ENCODE peak calls at places on chromosomes 7 and 10, in nine cellular contexts. X, F, W, H, Z, C, T, M and J are unnamed samples. For H3K9me3 and H3K4me1, the result is how much of the 10 kb centered on the place peaks cover.

GRCh38 chr10:1660815-1661214 is 76.5 kb downstream of the ADARB2 start:
- DNase-seq in X (no peak), F (no peak), W (no peak), H (no peak), Z (no peak), C (no peak), T (no peak), M (no peak), J (no peak)

GRCh38 chr7:129041142-129041928 is 13.6 kb downstream of the TNPO3 start:
- DNase-seq in X (no peak), F (peak), W (no peak), H (no peak), Z (no peak), C (no peak), T (no peak), M (no peak), J (no peak)

GRCh38 chr10:16905304-16905703 is 88.1 kb upstream of the RSU1 start:
- DNase-seq in X (no peak), F (peak), W (no peak), H (no peak), Z (no peak), C (no peak), T (no peak), M (no peak), J (peak)

GRCh38 chr7:28939367-28939766 is 18.8 kb downstream of the TRIL start:
- DNase-seq in X (no peak), F (no peak), W (no peak), H (no peak), Z (no peak), C (no peak), T (no peak), M (no peak), J (no peak)

GRCh38 chr10:100670828-100671479 is 74.4 kb upstream of the PAX2 start:
- DNase-seq in X (peak), F (no peak), W (peak), H (peak), Z (no peak), C (no peak), T (peak), M (peak), J (no peak)

GRCh38 chr7:71636329-71636728 is 504.4 kb downstream of the GALNT17 start:
- DNase-seq in X (no peak), F (peak), W (no peak), H (no peak), Z (no peak), C (no peak), T (no peak), M (peak), J (no peak)

GRCh38 chr7:73704640-73705550 is 14.6 kb downstream of the STX1A start:
- DNase-seq in X (no peak), F (peak), W (no peak), H (no peak), Z (peak), C (peak), T (peak), M (peak), J (peak)

GRCh38 chr10:108204528-108205313 is 1040.2 kb upstream of the SORCS1 start:
- DNase-seq in X (no peak), F (peak), W (no peak), H (no peak), Z (no peak), C (no peak), T (no peak), M (peak), J (no peak)

GRCh38 chr7:128210590-128211570 is 30.2 kb upstream of the LEP start:
- DNase-seq in X (no peak), F (no peak), W (no peak), H (no peak), Z (no peak), C (no peak), T (no peak), M (no peak), J (no peak)

GRCh38 chr7:129574487-129574886 is 37.0 kb upstream of the NRF1 start:
- DNase-seq in X (no peak), F (peak), W (no peak), H (no peak), Z (peak), C (no peak), T (no peak), M (no peak), J (no peak)

GRCh38 chr10:127012769-127013152 is 107.5 kb downstream of the DOCK1 start:
- DNase-seq in X (peak), F (peak), W (peak), H (peak), Z (no peak), C (no peak), T (peak), M (peak), J (no peak)

GRCh38 chr10:113093188-113094113 is 143.4 kb downstream of the TCF7L2 start:
- DNase-seq in X (peak), F (peak), W (no peak), H (no peak), Z (peak), C (peak), T (no peak), M (peak), J (no peak)

GRCh38 chr7:27586825-27587224 is 75.9 kb downstream of the HIBADH start:
- DNase-seq in X (peak), F (no peak), W (no peak), H (peak), Z (no peak), C (no peak), T (no peak), M (no peak), J (no peak)

DNA sequence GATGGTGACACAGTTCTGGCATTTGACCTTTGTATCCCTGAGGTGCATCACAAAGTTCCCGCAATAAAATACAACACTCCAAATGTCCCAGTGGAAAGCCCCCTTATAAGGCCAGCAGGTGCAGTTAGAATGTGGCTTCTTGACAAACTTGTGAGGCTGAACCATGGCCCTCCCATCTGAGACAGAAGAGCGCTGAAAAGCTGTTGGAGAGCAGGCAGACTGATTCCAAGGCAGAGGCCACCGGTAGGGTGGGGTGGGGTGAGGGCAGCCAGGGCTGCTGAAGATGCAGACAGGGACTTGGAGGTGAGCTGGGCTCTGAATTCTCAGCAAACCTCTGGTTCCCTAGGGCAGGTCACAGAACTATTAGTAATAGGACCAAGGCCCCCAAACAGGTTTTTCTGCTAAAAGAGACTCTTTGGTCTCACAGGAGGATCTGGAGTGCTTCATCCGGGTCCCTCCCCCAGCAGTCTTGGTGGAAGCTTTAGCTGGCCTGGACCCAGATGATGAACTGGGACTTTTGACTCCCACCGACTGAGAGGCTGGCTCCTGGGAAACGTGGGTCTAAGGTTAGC is 15.6 kb upstream of the CHST3 start:
- DNase-seq in X (no peak), F (no peak), W (no peak), H (no peak), Z (no peak), C (no peak), T (no peak), M (no peak), J (no peak)
- H3K9me3 ChIP-seq in X (under half), F (under half), W (half or more), H (under half), Z (half or more), C (under half), T (under half), M (under half), J (under half)

GRCh38 chr7:44845476-44845875 is 2.4 kb downstream of the H2AZ2 start:
- DNase-seq in X (no peak), F (no peak), W (no peak), H (no peak), Z (no peak), C (no peak), T (no peak), M (no peak), J (no peak)
- H3K4me1 ChIP-seq in X (under half), F (under half), W (half or more), H (under half), Z (under half), C (under half), T (under half), M (under half), J (under half)

DNA sequence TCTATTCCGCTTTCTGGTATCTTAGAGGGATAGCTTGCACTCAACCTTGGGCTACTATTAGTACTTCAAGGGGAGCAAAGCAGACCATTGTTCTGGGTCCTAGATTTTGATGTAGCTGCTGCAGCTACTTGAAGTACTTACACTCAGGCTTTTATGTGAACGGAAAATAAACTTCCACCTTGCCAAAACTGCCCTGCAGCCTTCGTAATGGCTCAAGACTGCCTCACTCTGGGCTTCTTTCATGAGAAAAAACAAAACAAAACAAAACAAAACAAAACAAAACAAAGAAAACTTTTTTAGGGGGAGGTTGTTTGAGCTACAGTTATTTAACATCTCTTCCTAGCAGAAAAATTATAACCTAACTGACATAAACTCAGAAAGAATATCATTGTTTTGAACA is 19.4 kb upstream of the EPHB6 start:
- DNase-seq in X (no peak), F (no peak), W (no peak), H (no peak), Z (no peak), C (no peak), T (no peak), M (no peak), J (no peak)
- H3K4me3 ChIP-seq in X (no peak), F (no peak), W (no peak), H (no peak), Z (no peak), C (no peak), T (no peak), M (no peak), J (no peak)

GRCh38 chr7:63077841-63078240 is 920.8 kb upstream of the ZNF722 start:
- DNase-seq in X (no peak), F (no peak), W (no peak), H (no peak), Z (no peak), C (peak), T (no peak), M (no peak), J (no peak)
- H3K9me3 ChIP-seq in X (under half), F (under half), W (half or more), H (under half), Z (under half), C (under half), T (under half), M (under half), J (under half)

GRCh38 chr7:140078392-140078791 is 15.6 kb upstream of the PARP12 start:
- DNase-seq in X (no peak), F (no peak), W (no peak), H (no peak), Z (no peak), C (no peak), T (no peak), M (no peak), J (no peak)
- H3K4me1 ChIP-seq in X (under half), F (under half), W (under half), H (under half), Z (under half), C (under half), T (under half), M (under half), J (under half)

GRCh38 chr10:102868976-102869289 is 337 bp upstream of the AS3MT start:
- DNase-seq in X (no peak), F (no peak), W (no peak), H (no peak), Z (no peak), C (no peak), T (no peak), M (no peak), J (no peak)

GRCh38 chr10:102865620-102866019 is 3.6 kb upstream of the AS3MT start:
- DNase-seq in X (no peak), F (no peak), W (no peak), H (no peak), Z (no peak), C (no peak), T (no peak), M (no peak), J (no peak)

GRCh38 chr10:102869290-102870198 is at the start of gene AS3MT:
- DNase-seq in X (peak), F (peak), W (no peak), H (peak), Z (no peak), C (peak), T (no peak), M (peak), J (peak)

GRCh38 chr10:102870221-102870620 is 951 bp downstream of the AS3MT start:
- DNase-seq in X (no peak), F (no peak), W (no peak), H (no peak), Z (no peak), C (no peak), T (no peak), M (no peak), J (no peak)
- H3K4me3 ChIP-seq in X (no peak), F (no peak), W (peak), H (peak), Z (no peak), C (peak), T (peak), M (peak), J (peak)

GRCh38 chr7:53237344-53237913 is 202.0 kb downstream of the POM121L12 start:
- DNase-seq in X (no peak), F (no peak), W (no peak), H (no peak), Z (no peak), C (no peak), T (no peak), M (peak), J (no peak)
- H3K9me3 ChIP-seq in X (under half), F (under half), W (under half), H (under half), Z (under half), C (under half), T (under half), M (under half), J (under half)

GRCh38 chr10:80204801-80205477 is 398 bp downstream of the ANXA11 start:
- DNase-seq in X (peak), F (peak), W (peak), H (peak), Z (peak), C (no peak), T (peak), M (peak), J (no peak)
- H3K4me1 ChIP-seq in X (under half), F (under half), W (half or more), H (under half), Z (under half), C (half or more), T (half or more), M (under half), J (under half)